ENCODE peak calls at places on chromosomes 3 and 15, in four cellular contexts. X, P, G and W are unnamed samples. For H3K4me1, the result is how much of the 10 kb centered on the place peaks cover.

GRCh38 chr3:171459130-171459941 is 869 bp downstream of the TNIK start:
- DNase-seq in X (no peak), P (peak), G (no peak), W (peak)

GRCh38 chr3:135966349-135966695 is 794 bp downstream of the PPP2R3A start:
- DNase-seq in X (no peak), P (no peak), G (no peak), W (no peak)

GRCh38 chr15:30953731-30954378 is 37.6 kb downstream of the MTMR10 start:
- DNase-seq in X (peak), P (peak), G (no peak), W (peak)

GRCh38 chr3:43736558-43736995 is 45.8 kb downstream of the ABHD5 start:
- DNase-seq in X (no peak), P (no peak), G (no peak), W (peak)

GRCh38 chr3:294096-294495 is 97.5 kb downstream of the CHL1 start:
- DNase-seq in X (no peak), P (no peak), G (no peak), W (no peak)

GRCh38 chr3:183210341-183210740 is 42.7 kb upstream of the B3GNT5 start:
- DNase-seq in X (no peak), P (no peak), G (no peak), W (no peak)

GRCh38 chr3:112629425-112629824 is 11.5 kb downstream of the CCDC80 start:
- DNase-seq in X (peak), P (no peak), G (no peak), W (peak)

GRCh38 chr3:126345641-126346460 is 11.4 kb downstream of the KLF15 start:
- DNase-seq in X (no peak), P (no peak), G (no peak), W (no peak)

GRCh38 chr3:197792019-197792647 is 1.1 kb downstream of the LRCH3 start:
- DNase-seq in X (no peak), P (no peak), G (no peak), W (no peak)

GRCh38 chr3:80445641-80446040 is 677.8 kb upstream of the ROBO1 start:
- DNase-seq in X (no peak), P (no peak), G (no peak), W (no peak)

GRCh38 chr3:151434151-151434890 is 26.5 kb downstream of the IGSF10 start:
- DNase-seq in X (peak), P (no peak), G (no peak), W (peak)

GRCh38 chr3:38283810-38284775 is 2.0 kb downstream of the SLC22A14 start:
- DNase-seq in X (no peak), P (no peak), G (no peak), W (peak)

GRCh38 chr3:53577486-53577885 is 83.1 kb downstream of the CACNA1D start:
- DNase-seq in X (no peak), P (no peak), G (no peak), W (no peak)

GRCh38 chr15:67784856-67785430 is 40.4 kb upstream of the SKOR1 start:
- DNase-seq in X (no peak), P (no peak), G (no peak), W (no peak)

GRCh38 chr15:64249842-64250575 is 87.2 kb upstream of the PPIB start:
- DNase-seq in X (no peak), P (no peak), G (no peak), W (peak)

GRCh38 chr3:116007000-116007399 is 383.7 kb downstream of the GAP43 start:
- DNase-seq in X (no peak), P (no peak), G (no peak), W (no peak)

GRCh38 chr3:150057227-150057626 is 86.5 kb upstream of the PFN2 start:
- DNase-seq in X (no peak), P (no peak), G (no peak), W (no peak)

GRCh38 chr3:171650193-171650592 is 160.1 kb downstream of the PLD1 start:
- DNase-seq in X (no peak), P (no peak), G (no peak), W (no peak)

GRCh38 chr15:36589971-36590370 is 10.5 kb downstream of the CDIN1 start:
- DNase-seq in X (no peak), P (no peak), G (no peak), W (peak)

GRCh38 chr15:71392821-71393220 is 277.6 kb downstream of the THSD4 start:
- DNase-seq in X (no peak), P (no peak), G (no peak), W (no peak)

GRCh38 chr3:38054166-38054991 is 15.4 kb downstream of the DLEC1 start:
- DNase-seq in X (no peak), P (no peak), G (peak), W (peak)

GRCh38 chr3:15797600-15798303 is at the start of gene ANKRD28:
- DNase-seq in X (peak), P (peak), G (peak), W (peak)

GRCh38 chr3:43043793-43044192 is 62.1 kb downstream of the POMGNT2 start:
- DNase-seq in X (no peak), P (no peak), G (no peak), W (no peak)

GRCh38 chr3:72347819-72348319 is 500.4 kb downstream of the SHQ1 start:
- DNase-seq in X (no peak), P (no peak), G (no peak), W (no peak)

GRCh38 chr3:23017800-23018199 is 185.3 kb upstream of the UBE2E2 start:
- DNase-seq in X (no peak), P (no peak), G (no peak), W (peak)

GRCh38 chr3:57927916-57928315 is 80.3 kb upstream of the FLNB start:
- DNase-seq in X (no peak), P (no peak), G (no peak), W (peak)

GRCh38 chr15:57502116-57502515 is 89.6 kb upstream of the MYZAP start:
- DNase-seq in X (no peak), P (no peak), G (no peak), W (no peak)

GRCh38 chr3:50516048-50516871 is 12.8 kb upstream of the CACNA2D2 start:
- DNase-seq in X (no peak), P (peak), G (peak), W (no peak)

GRCh38 chr3:14393440-14394111 is 8.8 kb upstream of the SLC6A6 start:
- DNase-seq in X (no peak), P (no peak), G (no peak), W (peak)

GRCh38 chr3:121481116-121481895 is 64.5 kb downstream of the POLQ start:
- DNase-seq in X (no peak), P (no peak), G (no peak), W (peak)

GRCh38 chr15:62497356-62497755 is 332.3 kb upstream of the C2CD4B start:
- DNase-seq in X (no peak), P (no peak), G (no peak), W (peak)

GRCh38 chr3:50604628-50605588 is 6.7 kb downstream of the CISH start:
- DNase-seq in X (no peak), P (no peak), G (no peak), W (no peak)

GRCh38 chr3:8773941-8774542 is 4.6 kb upstream of the OXTR start:
- DNase-seq in X (no peak), P (no peak), G (no peak), W (no peak)

GRCh38 chr3:134423153-134423552 is 48.9 kb upstream of the AMOTL2 start:
- DNase-seq in X (no peak), P (no peak), G (no peak), W (peak)

GRCh38 chr3:89107461-89108035 is at the start of gene EPHA3:
- DNase-seq in X (peak), P (peak), G (peak), W (peak)

GRCh38 chr3:98602078-98602678 is 8.8 kb upstream of the CPOX start:
- DNase-seq in X (peak), P (peak), G (peak), W (peak)

GRCh38 chr3:4772858-4773257 is 206.4 kb upstream of the BHLHE40 start:
- DNase-seq in X (no peak), P (no peak), G (no peak), W (no peak)

GRCh38 chr3:4772171-4772804 is 206.9 kb upstream of the BHLHE40 start:
- DNase-seq in X (no peak), P (no peak), G (no peak), W (peak)

GRCh38 chr3:4774531-4774930 is 204.7 kb upstream of the BHLHE40 start:
- DNase-seq in X (no peak), P (no peak), G (no peak), W (no peak)

GRCh38 chr3:4771238-4771637 is 208.0 kb upstream of the BHLHE40 start:
- DNase-seq in X (no peak), P (no peak), G (no peak), W (no peak)

DNA sequence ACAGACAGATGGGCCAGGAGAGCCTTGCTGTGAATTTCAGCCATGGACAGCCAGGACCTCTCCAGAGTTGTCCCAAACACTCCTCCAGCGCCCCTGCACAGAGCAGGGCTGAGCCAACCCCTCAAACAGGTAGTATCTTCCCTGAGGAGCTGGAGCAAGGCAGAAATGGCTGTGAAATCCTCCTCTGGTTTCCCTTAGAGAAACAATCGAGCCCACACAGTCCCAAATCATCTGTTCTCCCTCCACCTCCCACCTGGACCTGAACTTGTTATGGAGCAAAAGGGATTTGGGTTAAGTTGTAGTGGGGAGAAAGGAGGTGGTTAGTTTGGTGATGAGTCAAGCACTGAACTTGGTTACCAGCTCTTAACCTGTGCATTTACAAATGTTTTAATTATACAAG is 205.7 kb upstream of the BHLHE40 start:
- DNase-seq in X (no peak), P (no peak), G (no peak), W (no peak)
- H3K4me1 ChIP-seq in X (under half), P (under half), G (under half), W (under half)

GRCh38 chr15:100250166-100250800 is 91.5 kb downstream of the ADAMTS17 start:
- DNase-seq in X (no peak), P (no peak), G (no peak), W (no peak)
- TF ChIP-seq MAZ in X (no peak), P (no peak), G (no peak), W (no peak)

GRCh38 chr15:73602444-73602843 is 30.7 kb downstream of the NPTN start:
- DNase-seq in X (no peak), P (no peak), G (no peak), W (no peak)
- H3K4me1 ChIP-seq in X (under half), P (under half), G (half or more), W (under half)

GRCh38 chr3:34364345-34364744 is 565.9 kb downstream of the PDCD6IP start:
- DNase-seq in X (no peak), P (no peak), G (no peak), W (no peak)
- TF ChIP-seq MAZ in X (no peak), P (no peak), G (no peak), W (no peak)

DNA sequence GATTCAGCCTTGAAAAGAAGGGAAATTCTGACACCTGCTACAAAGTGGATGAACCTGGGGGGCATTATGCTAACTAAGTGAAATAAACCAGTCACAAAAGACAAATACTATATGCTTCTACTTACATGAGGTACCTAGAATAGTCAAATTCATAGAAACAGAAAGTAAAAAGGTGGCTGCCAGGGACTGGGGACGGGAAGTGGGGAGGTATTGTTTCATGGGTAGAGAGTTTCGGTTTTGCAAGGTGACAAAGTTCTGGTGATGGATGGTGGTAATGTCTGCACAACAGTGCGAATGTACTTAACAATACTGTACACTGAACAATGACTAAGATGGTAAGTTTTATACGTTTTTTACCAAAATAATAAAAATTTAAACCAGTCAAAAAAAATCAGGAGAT is 4.8 kb downstream of the IDH2 start:
- DNase-seq in X (no peak), P (no peak), G (no peak), W (no peak)
- H3K4me1 ChIP-seq in X (under half), P (under half), G (half or more), W (under half)

GRCh38 chr15:94747510-94747909 is 516.1 kb downstream of the MCTP2 start:
- DNase-seq in X (no peak), P (no peak), G (no peak), W (no peak)

GRCh38 chr15:94745371-94745770 is 514.0 kb downstream of the MCTP2 start:
- DNase-seq in X (no peak), P (no peak), G (no peak), W (no peak)

GRCh38 chr15:94744080-94744793 is 512.9 kb downstream of the MCTP2 start:
- DNase-seq in X (no peak), P (no peak), G (no peak), W (no peak)

GRCh38 chr15:94739639-94740038 is 508.3 kb downstream of the MCTP2 start:
- DNase-seq in X (no peak), P (no peak), G (no peak), W (no peak)

DNA sequence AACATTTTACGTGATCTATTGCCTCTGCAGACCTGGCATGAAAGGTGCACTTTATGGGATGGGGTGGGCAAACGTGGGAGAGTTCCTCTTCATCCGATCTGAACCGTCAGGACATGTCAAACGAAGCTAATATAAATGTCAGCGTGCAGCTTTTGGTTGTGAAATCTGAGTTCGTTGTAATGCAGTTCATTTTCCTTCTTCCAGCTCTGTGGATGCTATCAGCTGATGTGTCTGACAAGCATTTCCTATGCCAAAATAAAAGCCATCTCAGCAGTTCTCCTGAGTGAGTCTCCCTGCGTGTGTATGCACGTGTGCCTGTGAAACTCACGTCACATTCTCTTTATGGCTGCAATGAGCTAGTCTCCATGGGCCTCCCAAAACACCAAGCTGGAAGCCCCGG is 512.3 kb downstream of the MCTP2 start:
- DNase-seq in X (no peak), P (no peak), G (no peak), W (no peak)
- TF ChIP-seq MAZ in X (no peak), P (no peak), G (no peak), W (no peak)

GRCh38 chr3:194135806-194136518 is at the start of gene HES1:
- DNase-seq in X (peak), P (peak), G (peak), W (peak)

GRCh38 chr3:194133661-194134230 is 2.2 kb upstream of the HES1 start:
- DNase-seq in X (no peak), P (peak), G (peak), W (peak)

GRCh38 chr3:194135516-194135805 is 487 bp upstream of the HES1 start:
- DNase-seq in X (no peak), P (no peak), G (no peak), W (no peak)

GRCh38 chr3:194134231-194134756 is 1.7 kb upstream of the HES1 start:
- DNase-seq in X (no peak), P (peak), G (no peak), W (no peak)

DNA sequence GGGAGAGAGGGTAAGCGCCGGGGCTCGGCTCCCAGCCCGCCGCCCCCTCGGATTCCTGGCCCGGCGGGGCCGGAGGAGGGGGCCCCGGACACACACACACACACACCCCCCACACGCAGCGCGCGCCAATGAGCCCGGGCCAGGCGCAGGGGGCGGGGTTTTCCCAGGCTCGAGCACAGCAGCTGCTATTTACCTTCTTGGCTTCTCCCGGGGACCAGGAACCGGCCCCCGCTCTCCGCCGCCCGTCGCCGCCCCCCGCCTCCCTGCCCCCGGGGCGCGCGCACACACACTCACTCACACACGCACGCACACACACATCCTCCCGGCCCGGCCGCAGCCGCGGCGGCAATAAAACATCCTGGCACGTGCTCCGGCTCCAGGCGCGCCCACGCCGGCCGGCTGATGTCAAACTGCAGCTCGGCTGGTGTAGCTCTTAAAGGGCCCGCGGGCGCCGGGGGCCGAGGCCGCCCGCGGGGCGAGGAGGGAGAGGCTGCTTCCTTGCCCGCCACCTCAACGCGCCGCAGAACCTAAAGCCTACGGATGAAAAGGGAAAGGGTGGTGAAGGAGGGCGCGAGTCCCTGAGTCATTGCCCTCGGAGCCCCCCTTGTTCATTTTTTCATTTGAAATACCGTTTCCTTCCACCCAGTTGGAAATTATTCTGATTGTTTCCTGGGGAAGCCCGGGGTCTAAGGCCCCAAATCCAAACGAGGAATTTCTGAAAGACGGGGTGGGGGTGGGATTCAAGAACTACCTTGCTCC is 1.0 kb upstream of the HES1 start:
- DNase-seq in X (peak), P (peak), G (peak), W (peak)
- H3K4me1 ChIP-seq in X (half or more), P (under half), G (half or more), W (under half)

GRCh38 chr3:179108091-179108490 is 36.5 kb upstream of the ZMAT3 start:
- DNase-seq in X (no peak), P (no peak), G (no peak), W (peak)
- TF ChIP-seq MAZ in X (no peak), P (no peak), G (no peak), W (no peak)